ENCODE peak calls at places on chromosomes 7 and 10, in ten cellular contexts. E, C, M, I, P, Z, F, V, G and D are unnamed samples.
A peak's percentile ranks its signal among the peaks of the same experiment; 100 is the strongest.

GRCh38 chr10:14146501-14146900 is 184.2 kb downstream of the FRMD4A start:
- DNase-seq in E (no peak), C (no peak), M (no peak), I (no peak), P (no peak), Z (no peak), F (peak; percentile 45), V (no peak), G (no peak), D (no peak)

GRCh38 chr7:43377196-43377935 is 205.5 kb upstream of the STK17A start:
- DNase-seq in E (no peak), C (no peak), M (no peak), I (no peak), P (no peak), Z (no peak), F (peak; percentile 75), V (no peak), G (no peak), D (no peak)

GRCh38 chr10:3720228-3721019 is 64.6 kb downstream of the KLF6 start:
- DNase-seq in E (peak; percentile 81), C (no peak), M (peak; percentile 9), I (peak; percentile 54), P (no peak), Z (no peak), F (peak; percentile 88), V (no peak), G (no peak), D (no peak)

GRCh38 chr7:22776964-22777363 is 45.7 kb downstream of the TOMM7 start:
- DNase-seq in E (no peak), C (no peak), M (no peak), I (no peak), P (no peak), Z (no peak), F (no peak), V (no peak), G (no peak), D (no peak)

GRCh38 chr7:36153571-36154097 is 580 bp downstream of the EEPD1 start:
- DNase-seq in E (no peak), C (no peak), M (peak; percentile 38), I (no peak), P (no peak), Z (no peak), F (no peak), V (no peak), G (no peak), D (peak; percentile 37)

GRCh38 chr7:7829667-7830066 is 111.3 kb upstream of the RPA3 start:
- DNase-seq in E (no peak), C (no peak), M (peak; percentile 23), I (no peak), P (no peak), Z (no peak), F (no peak), V (no peak), G (no peak), D (no peak)

GRCh38 chr10:4270116-4270515 is 485.1 kb upstream of the KLF6 start:
- DNase-seq in E (no peak), C (no peak), M (no peak), I (peak; percentile 29), P (no peak), Z (no peak), F (peak; percentile 78), V (peak; percentile 35), G (no peak), D (peak; percentile 33)

GRCh38 chr7:29255839-29256782 is 61.5 kb downstream of the CHN2 start:
- DNase-seq in E (no peak), C (no peak), M (peak; percentile 85), I (no peak), P (no peak), Z (no peak), F (peak; percentile 44), V (no peak), G (no peak), D (no peak)

GRCh38 chr7:22399091-22399490 is 42.1 kb upstream of the RAPGEF5 start:
- DNase-seq in E (no peak), C (no peak), M (no peak), I (no peak), P (no peak), Z (no peak), F (no peak), V (no peak), G (no peak), D (no peak)

GRCh38 chr10:78210976-78211375 is 177.3 kb downstream of the RPS24 start:
- DNase-seq in E (no peak), C (no peak), M (no peak), I (no peak), P (no peak), Z (no peak), F (no peak), V (no peak), G (no peak), D (no peak)

GRCh38 chr10:116470071-116470470 is 42.4 kb downstream of the PNLIPRP3 start:
- DNase-seq in E (no peak), C (no peak), M (no peak), I (no peak), P (no peak), Z (no peak), F (no peak), V (no peak), G (no peak), D (no peak)

GRCh38 chr7:141558544-141559183 is 7.5 kb downstream of the AGK start:
- DNase-seq in E (no peak), C (no peak), M (no peak), I (no peak), P (no peak), Z (peak; percentile 65), F (peak; percentile 76), V (no peak), G (no peak), D (no peak)

GRCh38 chr10:121511943-121512342 is 86.3 kb downstream of the FGFR2 start:
- DNase-seq in E (no peak), C (no peak), M (no peak), I (no peak), P (peak; percentile 87), Z (no peak), F (no peak), V (peak; percentile 67), G (no peak), D (no peak)

GRCh38 chr7:132972745-132973144 is 109.1 kb downstream of the CHCHD3 start:
- DNase-seq in E (no peak), C (no peak), M (no peak), I (no peak), P (no peak), Z (no peak), F (no peak), V (no peak), G (no peak), D (no peak)

GRCh38 chr7:36820527-36821170 is 96.4 kb upstream of the AOAH start:
- DNase-seq in E (no peak), C (no peak), M (no peak), I (no peak), P (no peak), Z (no peak), F (peak; percentile 56), V (no peak), G (no peak), D (no peak)

GRCh38 chr7:87474533-87475358 is 734 bp downstream of the ABCB4 start:
- DNase-seq in E (no peak), C (peak; percentile 26), M (peak; percentile 8), I (peak; percentile 23), P (no peak), Z (no peak), F (peak; percentile 61), V (peak; percentile 67), G (no peak), D (peak; percentile 37)

GRCh38 chr7:44622342-44623151 is 16.1 kb downstream of the OGDH start:
- DNase-seq in E (no peak), C (no peak), M (peak; percentile 87), I (no peak), P (no peak), Z (peak; percentile 36), F (no peak), V (no peak), G (no peak), D (peak; percentile 72)

DNA sequence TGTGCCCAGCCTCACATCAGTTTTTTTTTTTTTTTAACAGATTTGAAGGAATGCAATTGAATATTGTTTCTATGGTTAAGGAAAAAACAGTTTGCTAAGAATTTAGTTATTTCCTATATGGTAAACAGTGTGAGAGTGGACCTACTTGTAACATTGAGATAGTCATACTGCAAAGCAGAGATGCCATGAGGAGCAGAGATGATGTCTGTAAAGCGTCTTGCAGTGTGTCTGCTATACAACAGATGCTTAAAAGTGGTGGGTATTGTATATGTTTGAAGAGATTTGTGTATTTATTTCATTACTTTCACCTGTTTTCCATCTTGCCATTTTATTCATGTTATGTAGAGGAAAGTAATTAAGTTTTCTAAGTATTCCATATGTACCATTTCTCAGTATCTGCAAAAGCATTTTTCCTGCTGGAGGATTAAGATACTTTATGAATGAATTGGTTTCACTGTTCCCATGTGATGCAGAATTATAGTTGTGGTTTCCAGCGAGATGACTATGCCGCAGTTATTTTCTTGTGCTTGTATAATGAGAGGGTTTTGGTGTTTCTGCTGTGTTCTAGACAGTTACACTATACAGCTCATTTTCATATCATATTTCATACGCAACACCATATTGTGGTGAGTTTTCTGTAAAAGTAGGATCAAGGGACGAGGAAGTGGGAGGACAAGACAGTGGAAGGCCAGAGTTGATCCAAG is 26.6 kb downstream of the TET1 start:
- DNase-seq in E (no peak), C (no peak), M (no peak), I (no peak), P (no peak), Z (no peak), F (no peak), V (no peak), G (no peak), D (no peak)
- H3K36me3 ChIP-seq in E (no peaks in the 10 kb centered on the region), C (peaks cover 4% of the 10 kb centered on the region), M (no peaks in the 10 kb centered on the region), I (no peaks in the 10 kb centered on the region), P (peaks cover 2% of the 10 kb centered on the region), Z (no peaks in the 10 kb centered on the region), F (no peaks in the 10 kb centered on the region), V (no peaks in the 10 kb centered on the region), G (no peaks in the 10 kb centered on the region), D (no peaks in the 10 kb centered on the region)

GRCh38 chr10:103090911-103091310 is 102.2 kb downstream of the NT5C2 start:
- DNase-seq in E (no peak), C (no peak), M (no peak), I (no peak), P (no peak), Z (no peak), F (no peak), V (no peak), G (no peak), D (no peak)
- H3K36me3 ChIP-seq in E (peaks cover 30% of the 10 kb centered on the region), C (peaks cover 12% of the 10 kb centered on the region), M (peaks cover 25% of the 10 kb centered on the region), I (no peaks in the 10 kb centered on the region), P (peaks cover 1% of the 10 kb centered on the region), Z (peaks cover 66% of the 10 kb centered on the region), F (peaks cover 57% of the 10 kb centered on the region), V (peaks cover 2% of the 10 kb centered on the region), G (peaks cover 17% of the 10 kb centered on the region), D (peaks cover 88% of the 10 kb centered on the region)

DNA sequence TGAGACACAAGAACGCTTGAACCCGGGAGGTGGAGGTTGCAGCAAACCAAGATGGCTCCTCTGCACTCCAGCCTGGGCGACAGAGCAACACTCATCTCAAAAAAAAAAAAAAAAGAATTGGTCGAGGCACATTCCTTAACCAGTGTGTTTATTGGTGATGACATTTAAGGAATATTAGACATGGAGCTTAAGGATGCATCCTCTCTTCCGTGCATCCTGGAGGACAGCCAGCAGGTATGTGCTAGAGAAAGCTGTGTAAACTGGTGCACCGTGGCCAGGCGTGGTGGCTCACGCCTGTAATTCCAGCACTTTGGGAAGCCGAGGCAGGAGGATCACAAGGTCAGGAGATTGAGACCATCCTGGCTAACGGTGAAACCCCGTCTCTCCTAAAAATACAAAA is 11.8 kb downstream of the ZKSCAN1 start:
- DNase-seq in E (no peak), C (no peak), M (no peak), I (no peak), P (no peak), Z (no peak), F (no peak), V (no peak), G (no peak), D (no peak)
- H3K36me3 ChIP-seq in E (peaks cover 8% of the 10 kb centered on the region), C (peaks cover 25% of the 10 kb centered on the region), M (peaks cover 10% of the 10 kb centered on the region), I (no peaks in the 10 kb centered on the region), P (peaks cover 2% of the 10 kb centered on the region), Z (peaks cover 58% of the 10 kb centered on the region), F (peaks cover 51% of the 10 kb centered on the region), V (peaks cover 3% of the 10 kb centered on the region), G (peaks cover 15% of the 10 kb centered on the region), D (no peaks in the 10 kb centered on the region)

GRCh38 chr7:2651847-2652735 is 20.3 kb downstream of the TTYH3 start:
- DNase-seq in E (no peak), C (no peak), M (no peak), I (no peak), P (no peak), Z (no peak), F (no peak), V (no peak), G (no peak), D (no peak)
- H3K36me3 ChIP-seq in E (no peaks in the 10 kb centered on the region), C (no peaks in the 10 kb centered on the region), M (peaks cover 7% of the 10 kb centered on the region), I (no peaks in the 10 kb centered on the region), P (peaks cover 1% of the 10 kb centered on the region), Z (no peaks in the 10 kb centered on the region), F (peaks cover 6% of the 10 kb centered on the region), V (peaks cover 11% of the 10 kb centered on the region), G (no peaks in the 10 kb centered on the region), D (no peaks in the 10 kb centered on the region)